ENCODE peak calls at places on chromosomes 3 and 15, in four cellular contexts. A is aorta; R is non-pigmented ciliary epithelial cell; L is stimulated activated CD4-positive, alpha-beta T cell treated with anti-CD3 and anti-CD28 coated beads, Interleukin-1b, Interleukin-23, amount 100 ng/mL, for 24 hours. N is an unnamed sample.

GRCh38 chr3:184953396-184953795 is 141.4 kb downstream of the VPS8 start:
- DNase-seq in A (no peak), R (no peak), L (no peak), N (no peak)

GRCh38 chr3:69322110-69322509 is 63.8 kb downstream of the FRMD4B start:
- DNase-seq in A (no peak), R (no peak), L (no peak), N (no peak)

GRCh38 chr3:15113468-15113867 is 14.5 kb upstream of the RBSN start:
- DNase-seq in A (no peak), R (no peak), L (no peak), N (no peak)

GRCh38 chr3:127770671-127771370 is 51.5 kb downstream of the MGLL start:
- DNase-seq in A (no peak), R (no peak), L (no peak), N (no peak)

GRCh38 chr3:182713743-182714517 is 79.4 kb upstream of the ATP11B start:
- DNase-seq in A (no peak), R (peak; percentile 63), L (no peak), N (no peak)

GRCh38 chr15:73681073-73681472 is 3.1 kb upstream of the CD276 start:
- DNase-seq in A (no peak), R (no peak), L (no peak), N (no peak)

GRCh38 chr15:69480932-69481331 is 28.3 kb downstream of the RPLP1 start:
- DNase-seq in A (no peak), R (no peak), L (no peak), N (no peak)

GRCh38 chr15:61818801-61819200 is 241.4 kb downstream of the VPS13C start:
- DNase-seq in A (no peak), R (no peak), L (no peak), N (no peak)

GRCh38 chr3:71681224-71681668 is 44.0 kb downstream of the EIF4E3 start:
- DNase-seq in A (peak; percentile 80), R (no peak), L (no peak), N (no peak)